ENCODE peak calls at places on chromosomes 1 and 21, in four cellular contexts. N, C, B and O are unnamed samples. For H3K9me3 and H3K27me3, the result is how much of the 10 kb centered on the place peaks cover.

GRCh38 chr1:43900386-43900785 is 33.2 kb upstream of the ARTN start:
- DNase-seq in N (no peak), C (no peak), B (no peak), O (no peak)

GRCh38 chr1:1927751-1928150 is 8.7 kb upstream of the TMEM52 start:
- DNase-seq in N (no peak), C (no peak), B (no peak), O (no peak)

GRCh38 chr1:193680247-193680923 is 494.0 kb upstream of the B3GALT2 start:
- DNase-seq in N (no peak), C (no peak), B (no peak), O (no peak)

GRCh38 chr1:17565551-17565971 is 26.1 kb downstream of the ARHGEF10L start:
- DNase-seq in N (no peak), C (no peak), B (no peak), O (no peak)

GRCh38 chr1:93907718-93908117 is 1.5 kb downstream of the GCLM start:
- DNase-seq in N (peak), C (no peak), B (no peak), O (no peak)

GRCh38 chr1:111448482-111448917 is 556 bp downstream of the WDR77 start:
- DNase-seq in N (peak), C (no peak), B (no peak), O (no peak)

GRCh38 chr1:43885311-43885801 is 48.2 kb upstream of the ARTN start:
- DNase-seq in N (no peak), C (no peak), B (no peak), O (no peak)

GRCh38 chr1:150410582-150411101 is 46.7 kb downstream of the RPRD2 start:
- DNase-seq in N (no peak), C (no peak), B (no peak), O (no peak)

GRCh38 chr1:47325530-47325929 is 8.1 kb upstream of the CMPK1 start:
- DNase-seq in N (no peak), C (no peak), B (no peak), O (no peak)

GRCh38 chr1:5992814-5993552 is 758 bp upstream of the NPHP4 start:
- DNase-seq in N (peak), C (no peak), B (no peak), O (no peak)

GRCh38 chr1:206693029-206693428 is 8.3 kb downstream of the MAPKAPK2 start:
- DNase-seq in N (peak), C (no peak), B (peak), O (peak)

GRCh38 chr1:212186427-212187207 is 98.6 kb upstream of the PPP2R5A start:
- DNase-seq in N (no peak), C (peak), B (no peak), O (no peak)

GRCh38 chr1:10451286-10451685 is 1.5 kb downstream of the CORT start:
- DNase-seq in N (no peak), C (no peak), B (no peak), O (no peak)

GRCh38 chr1:216830836-216831235 is 107.6 kb upstream of the ESRRG start:
- DNase-seq in N (no peak), C (no peak), B (no peak), O (no peak)

GRCh38 chr1:115665319-115665718 is 23.5 kb downstream of the VANGL1 start:
- DNase-seq in N (no peak), C (no peak), B (no peak), O (no peak)

GRCh38 chr1:9239622-9240401 is 5.2 kb downstream of the H6PD start:
- DNase-seq in N (peak), C (no peak), B (no peak), O (no peak)

GRCh38 chr1:214623430-214623829 is 20.4 kb downstream of the CENPF start:
- DNase-seq in N (no peak), C (no peak), B (no peak), O (no peak)

GRCh38 chr1:114323959-114324825 is 170.5 kb upstream of the SYT6 start:
- DNase-seq in N (no peak), C (no peak), B (no peak), O (no peak)

GRCh38 chr1:186188736-186189135 is 186.3 kb downstream of the TPR start:
- DNase-seq in N (no peak), C (no peak), B (no peak), O (no peak)

GRCh38 chr1:244851546-244852231 is 12.7 kb downstream of the HNRNPU start:
- DNase-seq in N (no peak), C (no peak), B (no peak), O (no peak)

GRCh38 chr1:247435026-247435770 is 19.2 kb downstream of the NLRP3 start:
- DNase-seq in N (no peak), C (peak), B (no peak), O (no peak)

GRCh38 chr1:208829601-208830000 is 585.4 kb upstream of the PLXNA2 start:
- DNase-seq in N (no peak), C (no peak), B (no peak), O (no peak)

GRCh38 chr21:45030637-45031218 is 43.7 kb upstream of the ADARB1 start:
- DNase-seq in N (no peak), C (no peak), B (no peak), O (no peak)

GRCh38 chr1:183702813-183703198 is 49.7 kb upstream of the APOBEC4 start:
- DNase-seq in N (no peak), C (no peak), B (no peak), O (no peak)

GRCh38 chr1:212188599-212189351 is 96.4 kb upstream of the PPP2R5A start:
- DNase-seq in N (no peak), C (no peak), B (no peak), O (no peak)

GRCh38 chr21:31293986-31294385 is 50.1 kb downstream of the TIAM1 start:
- DNase-seq in N (no peak), C (no peak), B (no peak), O (no peak)

GRCh38 chr21:31530918-31531705 is 128.4 kb upstream of the SOD1 start:
- DNase-seq in N (no peak), C (no peak), B (no peak), O (no peak)

GRCh38 chr21:45310446-45310845 is 22.8 kb upstream of the POFUT2 start:
- DNase-seq in N (no peak), C (no peak), B (no peak), O (no peak)

GRCh38 chr1:240092301-240093119 is 827 bp downstream of the FMN2 start:
- DNase-seq in N (no peak), C (no peak), B (no peak), O (no peak)

GRCh38 chr1:185971688-185972087 is 237.5 kb downstream of the HMCN1 start:
- DNase-seq in N (no peak), C (no peak), B (no peak), O (no peak)

GRCh38 chr1:200346744-200347143 is 63.1 kb downstream of the ZNF281 start:
- DNase-seq in N (no peak), C (no peak), B (no peak), O (no peak)

GRCh38 chr1:214072758-214073157 is 85.0 kb downstream of the PROX1 start:
- DNase-seq in N (no peak), C (no peak), B (no peak), O (no peak)

GRCh38 chr1:116819081-116819480 is 64.9 kb downstream of the CD2 start:
- DNase-seq in N (no peak), C (no peak), B (no peak), O (no peak)

GRCh38 chr1:111784273-111784901 is 28.7 kb downstream of the DDX20 start:
- DNase-seq in N (no peak), C (no peak), B (no peak), O (no peak)

GRCh38 chr1:216221260-216221700 is 202.0 kb downstream of the USH2A start:
- DNase-seq in N (peak), C (peak), B (no peak), O (no peak)

GRCh38 chr1:81820761-81821160 is 20.0 kb downstream of the ADGRL2 start:
- DNase-seq in N (no peak), C (no peak), B (no peak), O (no peak)

GRCh38 chr1:77316006-77316405 is 34.2 kb downstream of the AK5 start:
- DNase-seq in N (no peak), C (no peak), B (no peak), O (no peak)

GRCh38 chr1:52032785-52033131 is 852 bp downstream of the KTI12 start:
- DNase-seq in N (peak), C (no peak), B (peak), O (no peak)

GRCh38 chr1:4090976-4091660 is 191.0 kb upstream of the C1orf174 start:
- DNase-seq in N (no peak), C (no peak), B (no peak), O (no peak)

GRCh38 chr1:4090556-4090955 is 190.5 kb upstream of the C1orf174 start:
- DNase-seq in N (no peak), C (no peak), B (no peak), O (no peak)

GRCh38 chr1:4093856-4094565 is 193.9 kb upstream of the C1orf174 start:
- DNase-seq in N (no peak), C (no peak), B (no peak), O (no peak)

GRCh38 chr1:4091996-4092395 is 191.9 kb upstream of the C1orf174 start:
- DNase-seq in N (no peak), C (no peak), B (no peak), O (no peak)

DNA sequence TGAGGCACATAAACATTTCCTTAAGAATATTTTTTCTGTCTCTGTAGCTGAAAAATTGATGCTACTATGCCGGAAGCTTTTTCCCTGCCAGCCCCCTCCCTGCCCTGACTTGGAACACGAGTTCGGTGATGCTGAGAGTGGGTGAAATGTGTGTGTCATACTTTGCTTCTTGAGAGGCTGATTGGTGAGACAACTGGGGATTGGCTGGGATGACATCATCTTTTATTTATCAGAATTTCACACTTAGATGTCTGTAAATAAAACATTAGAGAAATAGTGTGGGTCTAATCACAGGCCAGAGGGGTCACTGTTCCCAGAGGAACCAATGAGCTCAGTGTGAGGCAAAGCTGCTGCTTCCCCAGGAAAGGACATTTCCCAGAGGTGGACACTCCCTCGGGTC is 195.4 kb upstream of the C1orf174 start:
- DNase-seq in N (no peak), C (no peak), B (no peak), O (no peak)
- H3K9me3 ChIP-seq in N (under half), C (under half), B (under half), O (under half)

DNA sequence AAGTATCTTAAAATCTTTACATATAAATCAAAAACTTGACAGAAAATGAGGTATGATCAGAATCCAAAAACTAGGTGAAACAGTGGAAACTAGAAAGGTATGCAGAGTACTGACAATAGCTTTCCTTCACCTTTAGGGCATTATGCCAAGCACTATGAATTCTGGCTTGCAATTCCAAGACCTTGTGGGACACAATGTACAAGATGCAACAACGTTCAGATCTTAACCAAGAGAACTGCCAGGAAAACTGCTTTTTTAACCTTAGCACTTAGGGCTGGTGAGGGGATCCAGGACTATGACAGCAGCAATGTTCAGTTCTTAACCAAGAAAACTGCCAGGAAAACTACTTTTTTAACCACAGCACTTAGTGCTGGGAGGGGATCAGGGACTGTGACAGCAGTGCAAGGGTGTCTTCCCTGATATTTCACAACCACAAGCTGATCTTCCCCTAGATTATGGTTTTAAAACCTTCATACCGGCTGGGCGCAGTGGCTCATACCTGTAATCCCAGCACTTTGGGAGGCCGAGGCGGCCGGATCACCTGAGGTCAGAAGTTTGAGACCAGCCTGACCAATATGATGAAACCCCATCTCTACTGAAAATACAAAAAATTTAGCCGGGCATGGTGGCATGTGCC is 22.3 kb downstream of the FOXJ3 start:
- DNase-seq in N (no peak), C (no peak), B (no peak), O (no peak)
- TF ChIP-seq CTCF in N (no peak), C (no peak), B (no peak), O (no peak)

GRCh38 chr1:34640654-34641401 is 114.0 kb upstream of the GJB5 start:
- DNase-seq in N (no peak), C (no peak), B (no peak), O (no peak)

GRCh38 chr1:34642679-34643078 is 112.2 kb upstream of the GJB5 start:
- DNase-seq in N (peak), C (no peak), B (no peak), O (no peak)

GRCh38 chr1:34645109-34645688 is 109.6 kb upstream of the GJB5 start:
- DNase-seq in N (no peak), C (no peak), B (no peak), O (no peak)

GRCh38 chr1:34639701-34640100 is 115.1 kb upstream of the GJB5 start:
- DNase-seq in N (no peak), C (no peak), B (no peak), O (no peak)
- H3K27me3 ChIP-seq in N (under half), C (under half), B (under half), O (under half)

GRCh38 chr1:152697701-152698600 is at the start of gene LCE2A:
- DNase-seq in N (no peak), C (no peak), B (no peak), O (no peak)
- H3K9me3 ChIP-seq in N (under half), C (under half), B (under half), O (under half)

GRCh38 chr1:25566730-25567341 is 23.4 kb downstream of the LDLRAP1 start:
- DNase-seq in N (no peak), C (no peak), B (no peak), O (no peak)
- TF ChIP-seq CTCF in N (no peak), C (no peak), B (no peak), O (no peak)

GRCh38 chr1:201471772-201472171 is 2.8 kb upstream of the PHLDA3 start:
- DNase-seq in N (no peak), C (no peak), B (no peak), O (no peak)
- H3K27me3 ChIP-seq in N (under half), C (under half), B (under half), O (under half)

DNA sequence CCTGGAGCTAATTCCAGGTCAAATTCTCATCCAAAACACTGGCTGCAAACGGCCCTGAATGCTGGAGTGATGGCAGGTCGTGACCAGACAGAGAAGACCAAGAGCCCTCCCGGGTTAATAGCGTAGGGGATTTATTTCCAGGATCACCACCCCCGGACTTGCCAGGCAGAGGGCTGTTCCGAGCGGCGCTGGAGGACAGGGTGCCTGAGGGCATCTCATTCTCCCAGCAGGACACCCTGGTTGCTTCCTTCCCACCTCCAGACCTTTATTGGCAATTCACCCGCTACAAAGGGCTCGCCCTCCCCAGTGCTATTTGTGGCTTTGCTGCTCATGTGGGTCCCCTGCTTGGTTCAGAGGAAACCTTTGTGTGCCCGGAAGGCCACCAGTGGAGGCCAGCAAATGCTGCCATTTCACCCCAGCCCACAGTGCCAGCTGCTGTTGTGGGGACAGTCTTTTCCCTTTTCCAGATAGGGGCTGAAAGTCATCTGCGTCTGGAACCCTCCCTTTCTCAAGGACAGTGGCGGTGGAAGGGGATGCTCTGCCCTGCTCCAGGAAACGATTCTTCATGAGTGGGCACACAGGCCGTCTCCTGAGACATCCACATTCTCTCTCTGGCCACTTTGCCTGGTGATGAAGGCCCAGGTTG is 19.0 kb upstream of the C1orf174 start:
- DNase-seq in N (no peak), C (no peak), B (no peak), O (no peak)
- H3K9me3 ChIP-seq in N (under half), C (under half), B (under half), O (under half)

GRCh38 chr1:54488065-54488750 is 59.8 kb upstream of the ACOT11 start:
- DNase-seq in N (peak), C (no peak), B (peak), O (peak)
- TF ChIP-seq CTCF in N (peak), C (peak), B (no peak), O (no peak)